ENCODE peak calls at places on chromosome 14, in ten cellular contexts. J, N, H, T, L, P, C, R, E and G are unnamed samples.

GRCh38 chr14:103188691-103189480 is 65.6 kb downstream of the TNFAIP2 start:
- DNase-seq in J (peak; percentile 66), N (no peak), H (no peak), T (peak; percentile 67), L (no peak), P (peak; percentile 70), C (no peak), R (no peak), E (peak; percentile 47), G (no peak)

GRCh38 chr14:104141621-104142091 is 3.3 kb downstream of the KIF26A start:
- DNase-seq in J (peak; percentile 61), N (no peak), H (no peak), T (peak; percentile 54), L (no peak), P (peak; percentile 55), C (no peak), R (no peak), E (no peak), G (no peak)

GRCh38 chr14:28875937-28876910 is 109.6 kb downstream of the FOXG1 start:
- DNase-seq in J (no peak), N (no peak), H (no peak), T (no peak), L (no peak), P (no peak), C (no peak), R (no peak), E (peak; percentile 2), G (no peak)

GRCh38 chr14:34179723-34180122 is 228.8 kb upstream of the EGLN3 start:
- DNase-seq in J (no peak), N (no peak), H (peak; percentile 35), T (no peak), L (no peak), P (no peak), C (no peak), R (peak; percentile 12), E (peak; percentile 13), G (no peak)

GRCh38 chr14:77082356-77082755 is 15.7 kb upstream of the CIPC start:
- DNase-seq in J (no peak), N (no peak), H (no peak), T (no peak), L (no peak), P (no peak), C (no peak), R (no peak), E (no peak), G (no peak)

GRCh38 chr14:34741840-34742239 is 27.4 kb upstream of the CFL2 start:
- DNase-seq in J (no peak), N (no peak), H (no peak), T (no peak), L (no peak), P (no peak), C (no peak), R (peak; percentile 69), E (no peak), G (no peak)

GRCh38 chr14:72716471-72716870 is 177.4 kb downstream of the DPF3 start:
- DNase-seq in J (peak; percentile 38), N (no peak), H (peak; percentile 13), T (no peak), L (no peak), P (no peak), C (no peak), R (no peak), E (no peak), G (no peak)

GRCh38 chr14:102591372-102591943 is 991 bp upstream of the RCOR1 start:
- DNase-seq in J (peak; percentile 82), N (peak; percentile 22), H (no peak), T (peak; percentile 76), L (no peak), P (peak; percentile 64), C (no peak), R (no peak), E (peak; percentile 50), G (no peak)

GRCh38 chr14:40983604-40984003 is 623.1 kb upstream of the LRFN5 start:
- DNase-seq in J (no peak), N (peak; percentile 35), H (peak; percentile 63), T (no peak), L (no peak), P (no peak), C (no peak), R (no peak), E (no peak), G (no peak)

GRCh38 chr14:59215353-59215752 is 26.9 kb downstream of the DAAM1 start:
- DNase-seq in J (peak; percentile 95), N (peak; percentile 79), H (no peak), T (peak; percentile 88), L (no peak), P (peak; percentile 72), C (peak; percentile 47), R (no peak), E (no peak), G (peak; percentile 35)

GRCh38 chr14:94373708-94374107 is 14.7 kb downstream of the SERPINA1 start:
- DNase-seq in J (peak; percentile 73), N (peak; percentile 99), H (peak; percentile 73), T (no peak), L (peak; percentile 90), P (no peak), C (peak; percentile 92), R (no peak), E (no peak), G (peak; percentile 88)

GRCh38 chr14:47821134-47821533 is 145.7 kb upstream of the MDGA2 start:
- DNase-seq in J (no peak), N (no peak), H (peak; percentile 29), T (no peak), L (no peak), P (no peak), C (no peak), R (no peak), E (no peak), G (no peak)

GRCh38 chr14:69662636-69663321 is 51.4 kb downstream of the SUSD6 start:
- DNase-seq in J (no peak), N (peak; percentile 40), H (peak; percentile 67), T (no peak), L (no peak), P (no peak), C (no peak), R (no peak), E (no peak), G (peak; percentile 57)

GRCh38 chr14:69660344-69661193 is 49.2 kb downstream of the SUSD6 start:
- DNase-seq in J (no peak), N (no peak), H (no peak), T (no peak), L (no peak), P (no peak), C (no peak), R (no peak), E (no peak), G (no peak)

GRCh38 chr14:69661194-69661537 is 49.8 kb downstream of the SUSD6 start:
- DNase-seq in J (no peak), N (no peak), H (no peak), T (no peak), L (no peak), P (no peak), C (no peak), R (no peak), E (no peak), G (no peak)

GRCh38 chr14:69657961-69658360 is 46.6 kb downstream of the SUSD6 start:
- DNase-seq in J (no peak), N (peak; percentile 78), H (peak; percentile 79), T (peak; percentile 79), L (no peak), P (peak; percentile 68), C (no peak), R (no peak), E (peak; percentile 34), G (no peak)

GRCh38 chr14:69658664-69659261 is 47.4 kb downstream of the SUSD6 start:
- DNase-seq in J (no peak), N (peak; percentile 85), H (peak; percentile 63), T (no peak), L (no peak), P (no peak), C (no peak), R (no peak), E (no peak), G (no peak)
- H3K4me3 ChIP-seq in J (no peak overlapping the region), N (no peak overlapping the region), H (no peak overlapping the region), T (no peak overlapping the region), L (no peak overlapping the region), P (no peak overlapping the region), C (no peak overlapping the region), R (no peak overlapping the region), E (no peak overlapping the region), G (no peak overlapping the region)

DNA sequence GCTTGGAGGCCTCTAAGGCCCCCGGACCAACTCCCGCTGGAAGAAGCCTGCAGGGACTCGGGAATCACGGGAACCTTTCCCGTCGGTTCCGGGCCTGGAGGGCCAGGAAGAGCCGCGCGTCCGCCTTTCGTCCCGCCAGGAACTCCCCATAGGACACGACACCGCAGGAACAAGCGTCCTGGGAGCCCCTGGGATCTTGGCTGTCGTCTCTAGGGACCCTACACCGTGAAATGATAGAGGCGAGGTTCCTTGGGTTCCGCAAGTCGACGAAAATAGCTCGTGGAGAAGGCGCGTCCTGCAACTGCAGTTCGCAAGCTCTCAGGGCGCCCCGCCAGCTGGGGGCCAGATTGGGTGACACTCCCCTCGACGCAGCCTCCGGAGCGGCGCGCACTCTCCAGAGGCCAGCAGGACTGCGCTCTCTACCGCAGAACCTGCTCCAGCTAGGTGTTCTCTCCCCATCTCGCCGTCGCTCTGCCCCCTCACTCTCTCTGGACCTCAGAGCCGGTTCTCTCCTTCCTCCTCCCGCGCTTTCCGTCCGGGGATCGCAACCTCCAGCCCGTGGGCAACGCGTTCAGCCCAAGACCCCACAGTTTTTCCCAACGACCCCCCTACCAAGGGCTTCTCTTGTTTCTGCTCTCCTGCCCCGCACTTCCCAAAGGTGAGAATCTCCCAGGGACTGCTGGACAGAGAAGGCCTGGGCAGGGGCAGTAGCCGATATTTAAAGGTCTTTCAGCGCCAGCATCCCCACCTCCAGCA is 776 bp downstream of the BMP4 start:
- DNase-seq in J (peak; percentile 93), N (peak; percentile 50), H (no peak), T (peak; percentile 87), L (no peak), P (peak; percentile 63), C (no peak), R (no peak), E (peak; percentile 45), G (no peak)
- TF ChIP-seq CTCF in J (no peak), N (no peak), H (no peak), T (no peak), L (no peak), P (no peak), C (no peak), R (no peak), E (no peak), G (no peak)

GRCh38 chr14:55448146-55448614 is 7.8 kb upstream of the TBPL2 start:
- DNase-seq in J (no peak), N (peak; percentile 97), H (peak; percentile 100), T (no peak), L (peak; percentile 83), P (no peak), C (peak; percentile 89), R (no peak), E (no peak), G (peak; percentile 97)
- H3K4me3 ChIP-seq in J (no peak overlapping the region), N (no peak overlapping the region), H (peak overlapping the region; percentile 19), T (no peak overlapping the region), L (no peak overlapping the region), P (no peak overlapping the region), C (no peak overlapping the region), R (no peak overlapping the region), E (no peak overlapping the region), G (no peak overlapping the region)

DNA sequence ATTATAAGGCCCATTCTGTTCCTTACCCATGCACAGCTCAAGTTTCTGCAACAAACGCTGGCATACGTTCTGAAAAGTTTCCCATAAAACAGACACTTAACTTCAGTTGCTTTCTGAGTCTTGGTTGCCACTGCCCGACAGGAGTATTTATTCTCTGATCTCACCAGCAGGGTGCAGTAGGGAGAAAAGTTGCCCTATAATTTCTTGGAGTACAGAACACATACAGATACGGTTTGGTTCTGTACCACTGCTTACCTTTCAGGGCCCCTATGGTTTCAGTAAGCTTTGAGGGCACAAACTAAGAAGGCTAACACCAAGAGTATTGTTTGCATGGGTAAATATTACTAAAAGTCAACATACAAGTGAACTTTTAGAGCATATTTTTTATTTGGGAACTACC is 77.9 kb downstream of the SPATA7 start:
- DNase-seq in J (no peak), N (no peak), H (peak; percentile 64), T (no peak), L (no peak), P (no peak), C (no peak), R (no peak), E (peak; percentile 25), G (no peak)
- TF ChIP-seq CTCF in J (no peak), N (peak; percentile 41), H (peak; percentile 68), T (peak; percentile 37), L (no peak), P (no peak), C (peak; percentile 36), R (peak; percentile 33), E (peak; percentile 37), G (peak; percentile 52)